ENCODE peak calls at places on chromosomes 1 and 21, in four cellular contexts. I, K, C and Q are unnamed samples.

GRCh38 chr1:151898519-151898991 is 10.8 kb downstream of the THEM4 start:
- DNase-seq in I (no peak), K (no peak), C (no peak), Q (no peak)

GRCh38 chr21:20999567-21000169 is 1.5 kb downstream of the NCAM2 start:
- DNase-seq in K (no peak), I (no peak), C (peak), Q (peak)

GRCh38 chr1:36411674-36412648 is 14.3 kb upstream of the LSM10 start:
- DNase-seq in C (peak), I (no peak), K (no peak), Q (peak)

GRCh38 chr1:78370779-78371482 is 119.8 kb upstream of the PTGFR start:
- DNase-seq in K (no peak), C (no peak), I (no peak), Q (no peak)

GRCh38 chr1:224497714-224498573 is 63.3 kb upstream of the WDR26 start:
- DNase-seq in I (no peak), C (no peak), K (peak), Q (no peak)

GRCh38 chr1:210822897-210823296 is 311.1 kb downstream of the KCNH1 start:
- DNase-seq in I (no peak), K (no peak), C (no peak), Q (no peak)

GRCh38 chr1:7632126-7632525 is 139.0 kb upstream of the VAMP3 start:
- DNase-seq in I (no peak), K (no peak), C (no peak), Q (no peak)

GRCh38 chr1:223642155-223642689 is 23.3 kb downstream of the CAPN8 start:
- DNase-seq in K (no peak), C (no peak), I (no peak), Q (no peak)

GRCh38 chr1:182120411-182121258 is 59.1 kb upstream of the ZNF648 start:
- DNase-seq in K (no peak), C (peak), I (no peak), Q (peak)

GRCh38 chr21:40562603-40563002 is 284.4 kb downstream of the DSCAM start:
- DNase-seq in I (no peak), C (no peak), K (no peak), Q (no peak)

GRCh38 chr1:234842726-234843641 is 233.0 kb upstream of the IRF2BP2 start:
- DNase-seq in C (no peak), I (no peak), K (peak), Q (no peak)

GRCh38 chr21:39057121-39057520 is 126.1 kb downstream of the PSMG1 start:
- DNase-seq in I (no peak), K (no peak), C (no peak), Q (no peak)

GRCh38 chr1:26094076-26094669 is 17.5 kb upstream of the PDIK1L start:
- DNase-seq in K (no peak), I (no peak), C (no peak), Q (no peak)

DNA sequence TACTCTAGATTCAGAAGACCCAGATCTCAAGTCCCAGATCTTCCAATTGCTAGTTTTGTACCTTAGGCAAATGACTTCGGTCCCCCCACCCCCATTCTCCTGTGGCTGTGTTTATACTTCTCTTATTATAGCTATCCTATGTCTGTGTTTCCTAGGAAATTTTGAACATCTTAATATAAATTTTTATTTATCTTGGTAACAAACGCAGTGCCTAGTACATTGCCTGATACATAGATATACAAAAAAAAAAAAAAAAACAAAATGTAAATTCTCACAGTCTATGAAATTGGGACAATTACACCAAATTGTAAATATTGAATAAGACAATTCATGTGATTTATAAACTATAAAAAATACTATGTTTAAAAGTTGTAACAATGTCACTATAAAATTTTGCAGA is 84.1 kb upstream of the SLC44A3 start:
- DNase-seq in I (no peak), C (no peak), K (no peak), Q (no peak)
- TF ChIP-seq SP1 in I (no peak), C (no peak), K (no peak), Q (no peak)

GRCh38 chr21:43295016-43295958 is 126.5 kb downstream of the CRYAA start:
- DNase-seq in K (no peak), C (no peak), I (no peak), Q (no peak)
- TF ChIP-seq SUZ12 in K (no peak), C (no peak), I (no peak), Q (no peak)

GRCh38 chr1:209766051-209766450 is 10.2 kb downstream of the TRAF3IP3 start:
- DNase-seq in K (no peak), C (no peak), I (no peak), Q (no peak)
- TF ChIP-seq SP1 in K (no peak), C (no peak), I (no peak), Q (no peak)

GRCh38 chr21:27425172-27425571 is 458.3 kb upstream of the ADAMTS5 start:
- DNase-seq in C (no peak), I (no peak), K (no peak), Q (no peak)
- TF ChIP-seq SUZ12 in C (no peak), I (no peak), K (no peak), Q (no peak)

GRCh38 chr1:53083636-53084588 is 21.9 kb downstream of the PODN start:
- DNase-seq in K (no peak), I (no peak), C (no peak), Q (no peak)
- TF ChIP-seq SP1 in K (no peak), I (no peak), C (no peak), Q (no peak)

GRCh38 chr1:157925419-157926166 is 67.9 kb upstream of the KIRREL1 start:
- DNase-seq in I (no peak), K (no peak), C (no peak), Q (no peak)
- TF ChIP-seq SUZ12 in I (no peak), K (no peak), C (no peak), Q (no peak)

GRCh38 chr1:205716371-205717132 is 33.4 kb downstream of the NUCKS1 start:
- DNase-seq in I (no peak), C (no peak), K (no peak), Q (no peak)

GRCh38 chr1:205714906-205715246 is 34.6 kb upstream of the SLC45A3 start:
- DNase-seq in I (no peak), C (no peak), K (no peak), Q (no peak)

GRCh38 chr1:205714190-205714905 is 34.0 kb upstream of the SLC45A3 start:
- DNase-seq in K (no peak), C (peak), I (no peak), Q (no peak)

GRCh38 chr1:205719015-205719414 is 31.0 kb downstream of the NUCKS1 start:
- DNase-seq in C (no peak), K (no peak), I (no peak), Q (no peak)

GRCh38 chr1:205715628-205716027 is 34.4 kb downstream of the NUCKS1 start:
- DNase-seq in C (no peak), I (no peak), K (no peak), Q (no peak)
- TF ChIP-seq SP1 in C (no peak), I (no peak), K (no peak), Q (no peak)

DNA sequence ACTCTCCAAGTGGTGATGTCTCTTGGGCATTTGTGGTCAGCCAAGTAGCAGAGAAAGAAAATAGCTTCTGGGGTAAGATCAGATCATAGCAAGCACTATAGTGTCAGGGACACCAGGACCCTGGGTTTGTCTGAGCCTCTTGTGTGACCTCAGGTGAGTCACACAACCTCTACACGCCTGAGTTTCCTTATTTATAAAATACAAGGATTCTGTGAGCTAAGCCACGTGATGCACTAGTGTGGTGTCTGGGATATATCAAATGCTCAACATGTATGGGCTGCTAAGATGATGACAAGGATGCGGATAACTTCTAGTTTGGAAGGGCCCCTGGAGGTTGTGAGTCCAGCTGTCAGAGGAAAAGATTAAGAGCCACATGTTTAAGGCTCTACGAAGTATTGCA is 24.5 kb upstream of the ZNF436 start:
- DNase-seq in K (no peak), C (no peak), I (no peak), Q (no peak)
- TF ChIP-seq SUZ12 in K (no peak), C (no peak), I (no peak), Q (no peak)

GRCh38 chr21:26169061-26169610 is 1.4 kb downstream of the APP start:
- DNase-seq in I (no peak), K (peak), C (peak), Q (peak)
- TF ChIP-seq SP1 in I (no peak), K (no peak), C (no peak), Q (no peak)